ENCODE peak calls at places on chromosome 2, in seven cellular contexts. N, Z, P, D, O, L and B are unnamed samples.

GRCh38 chr2:104793971-104794370 is 59.9 kb upstream of the POU3F3 start:
- DNase-seq in P (no peak), L (no peak), N (no peak), O (no peak), Z (no peak), D (peak; percentile 24), B (no peak)

GRCh38 chr2:658426-658825 is 18.8 kb downstream of the TMEM18 start:
- DNase-seq in L (peak; percentile 24), N (no peak), O (no peak), P (no peak), Z (no peak), D (no peak), B (no peak)

GRCh38 chr2:5368263-5368662 is 323.9 kb upstream of the SOX11 start:
- DNase-seq in D (no peak), O (no peak), N (no peak), P (no peak), L (no peak), Z (no peak), B (no peak)

GRCh38 chr2:216388046-216388884 is 16.0 kb upstream of the MARCHF4 start:
- DNase-seq in O (no peak), P (no peak), L (no peak), D (no peak), Z (no peak), N (no peak), B (no peak)

GRCh38 chr2:40244251-40245010 is 207.5 kb downstream of the SLC8A1 start:
- DNase-seq in Z (peak; percentile 46), L (no peak), D (peak; percentile 73), O (peak; percentile 59), N (no peak), P (peak; percentile 60), B (no peak)

GRCh38 chr2:183244300-183244849 is 120.1 kb downstream of the NUP35 start:
- DNase-seq in O (no peak), Z (no peak), N (no peak), D (no peak), L (no peak), P (no peak), B (no peak)

GRCh38 chr2:113211226-113212105 is 37.7 kb downstream of the PSD4 start:
- DNase-seq in P (no peak), L (no peak), Z (peak; percentile 48), N (no peak), D (peak; percentile 71), O (no peak), B (no peak)

GRCh38 chr2:126307740-126308139 is 348.2 kb upstream of the GYPC start:
- DNase-seq in Z (no peak), L (no peak), N (no peak), D (no peak), O (no peak), P (no peak), B (no peak)

GRCh38 chr2:221289389-221289788 is 282.7 kb downstream of the EPHA4 start:
- DNase-seq in D (peak; percentile 35), L (no peak), N (no peak), Z (no peak), O (no peak), P (no peak), B (no peak)

GRCh38 chr2:24521162-24521857 is 30.3 kb downstream of the NCOA1 start:
- DNase-seq in L (no peak), N (no peak), P (no peak), Z (no peak), D (no peak), O (no peak), B (no peak)

GRCh38 chr2:18218160-18218933 is 339.9 kb downstream of the KCNS3 start:
- DNase-seq in O (no peak), Z (no peak), P (no peak), N (no peak), D (no peak), L (no peak), B (no peak)

GRCh38 chr2:18213986-18214385 is 335.5 kb downstream of the KCNS3 start:
- DNase-seq in Z (no peak), D (no peak), N (no peak), P (no peak), O (no peak), L (no peak), B (no peak)

GRCh38 chr2:18214936-18215335 is 336.5 kb downstream of the KCNS3 start:
- DNase-seq in D (peak; percentile 1), P (no peak), O (no peak), Z (no peak), L (no peak), N (no peak), B (no peak)

DNA sequence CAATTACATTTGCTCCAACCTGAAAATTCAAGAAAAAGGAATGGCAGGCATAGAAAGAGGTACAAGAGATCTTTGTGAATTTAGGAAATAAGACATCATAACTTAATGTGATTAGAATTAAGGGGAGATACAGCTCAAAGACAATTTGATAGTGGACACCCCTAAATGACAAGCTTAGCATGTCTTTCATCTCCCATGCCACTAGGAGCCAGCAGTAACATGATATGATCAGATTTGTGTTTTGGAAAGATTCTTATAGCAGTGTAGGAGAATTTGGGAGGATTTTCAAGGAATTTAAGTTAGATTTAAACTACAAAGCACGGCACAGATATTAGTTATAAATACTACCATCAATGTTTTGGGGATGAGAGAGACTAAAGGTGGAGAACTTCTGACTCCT is 340.8 kb downstream of the RDH14 start:
- DNase-seq in O (no peak), L (no peak), N (no peak), Z (no peak), D (peak; percentile 5), P (no peak), B (no peak)
- TF ChIP-seq CTCF in O (no peak), L (no peak), N (no peak), Z (no peak), D (peak; percentile 25), P (no peak), B (no peak)

DNA sequence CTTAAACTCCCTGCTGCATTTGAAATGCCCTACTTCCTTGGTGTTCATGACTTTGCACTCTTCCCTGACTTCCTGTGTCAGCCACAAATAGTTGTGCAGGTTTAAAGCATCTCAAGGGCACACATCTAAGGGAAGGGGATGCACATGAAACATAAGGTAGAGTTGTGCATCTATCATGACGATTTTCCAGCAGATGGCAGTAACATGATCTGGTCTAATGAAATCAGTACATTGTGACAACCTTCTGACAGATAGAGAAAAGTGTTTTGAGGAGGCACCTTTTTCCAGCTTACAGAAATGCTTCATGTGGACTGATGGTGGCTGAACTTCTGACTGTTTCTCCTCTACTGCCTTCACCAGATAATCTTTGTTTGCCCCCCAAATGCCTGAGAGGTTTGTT is 238.9 kb downstream of the XIRP2 start:
- DNase-seq in O (no peak), L (no peak), Z (no peak), D (peak; percentile 69), N (no peak), P (no peak), B (no peak)
- TF ChIP-seq CTCF in O (peak; percentile 53), L (no peak), Z (no peak), D (peak; percentile 51), N (no peak), P (no peak), B (no peak)

GRCh38 chr2:212147921-212148513 is 390.6 kb downstream of the ERBB4 start:
- DNase-seq in D (peak; percentile 21), Z (no peak), N (no peak), L (no peak), O (peak; percentile 20), P (no peak), B (no peak)
- TF ChIP-seq CTCF in D (peak; percentile 43), Z (peak; percentile 19), N (no peak), L (no peak), O (peak; percentile 33), P (no peak), B (peak; percentile 66)

GRCh38 chr2:20205915-20206524 is 18.9 kb downstream of the SDC1 start:
- DNase-seq in P (no peak), Z (no peak), N (no peak), D (no peak), L (peak; percentile 88), O (peak; percentile 49), B (no peak)
- TF ChIP-seq CTCF in P (no peak), Z (no peak), N (no peak), D (no peak), L (no peak), O (no peak), B (no peak)

GRCh38 chr2:236166781-236167296 is 1.3 kb downstream of the GBX2 start:
- DNase-seq in L (no peak), D (no peak), Z (no peak), P (peak; percentile 63), N (no peak), O (peak; percentile 26), B (no peak)

GRCh38 chr2:236168110-236169067 is at the start of gene GBX2:
- DNase-seq in P (peak; percentile 87), D (peak; percentile 40), L (no peak), Z (no peak), N (no peak), O (peak; percentile 80), B (peak; percentile 73)

GRCh38 chr2:236169151-236169721 is 1.1 kb upstream of the GBX2 start:
- DNase-seq in L (no peak), Z (no peak), P (peak; percentile 64), D (no peak), O (no peak), N (no peak), B (no peak)

GRCh38 chr2:236166157-236166780 is 1.9 kb downstream of the GBX2 start:
- DNase-seq in P (peak; percentile 72), D (no peak), O (no peak), N (no peak), L (no peak), Z (no peak), B (no peak)

DNA sequence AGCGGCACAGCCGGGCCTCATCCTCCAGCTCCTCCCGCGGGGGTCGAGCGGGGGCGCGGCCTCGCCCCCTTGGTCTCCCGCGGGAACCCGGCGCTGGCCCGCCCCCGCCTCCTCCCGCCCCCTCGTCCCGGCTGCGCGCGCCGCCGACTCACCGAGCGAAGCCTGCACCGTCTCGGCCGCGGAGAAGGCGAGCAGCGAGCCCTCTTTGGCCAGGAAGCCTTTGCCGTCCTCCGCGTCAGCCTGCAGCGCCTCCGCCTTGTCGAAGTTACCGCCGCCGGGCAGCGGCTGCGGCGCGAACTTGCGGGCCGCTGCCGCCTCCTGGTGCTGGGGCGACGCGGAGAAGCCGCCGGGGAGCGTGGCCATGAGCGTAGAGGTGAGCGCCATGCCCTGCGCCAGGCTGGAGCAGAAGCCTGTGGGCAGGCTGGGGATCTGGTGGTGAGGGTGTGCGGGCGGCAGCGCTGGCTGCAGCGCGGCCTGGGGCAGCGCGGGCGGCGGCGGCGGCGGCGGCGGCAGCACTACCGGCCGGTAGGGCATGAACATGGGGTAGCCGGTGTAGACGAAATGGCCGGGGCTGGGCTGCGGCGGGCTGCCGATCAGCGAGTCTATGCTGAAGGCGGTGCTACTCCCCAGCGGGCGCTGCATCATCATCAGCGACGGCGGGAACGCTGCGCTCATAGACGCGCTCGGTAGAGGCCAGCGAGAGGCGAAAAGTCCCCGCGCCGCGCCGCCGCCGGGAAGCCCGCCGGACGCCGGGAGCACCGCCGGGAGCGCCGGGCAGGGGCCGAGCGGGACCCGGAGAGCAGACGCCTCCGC is 683 bp downstream of the GBX2 start:
- DNase-seq in D (peak; percentile 45), Z (no peak), L (no peak), N (no peak), O (peak; percentile 53), P (peak; percentile 73), B (no peak)
- TF ChIP-seq CTCF in D (no peak), Z (no peak), L (no peak), N (no peak), O (peak; percentile 31), P (no peak), B (no peak)